ENCODE peak calls at places on chromosomes 4 and X, in six cellular contexts. C is GM12878, Z is K562, Q is SK-N-SH, R is HCT116, S is HepG2. A is an unnamed sample.

GRCh38 chr4:153112071-153112460 is 92.2 kb upstream of the TRIM2 start:
- DNase-seq in C (no peak), Z (no peak), Q (no peak), R (no peak), S (no peak), A (no peak)

GRCh38 chrX:13689519-13690211 is 737 bp downstream of the RAB9A start:
- DNase-seq in C (no peak), Z (no peak), Q (no peak), R (no peak), S (no peak), A (no peak)

GRCh38 chr4:42399393-42399792 is 2.1 kb downstream of the SHISA3 start:
- DNase-seq in C (no peak), Z (no peak), Q (no peak), R (no peak), S (no peak), A (no peak)

GRCh38 chr4:125693233-125693632 is 378.5 kb downstream of the FAT4 start:
- DNase-seq in C (no peak), Z (no peak), Q (no peak), R (no peak), S (no peak), A (no peak)

GRCh38 chr4:87313756-87314155 is 8.9 kb downstream of the HSD17B13 start:
- DNase-seq in C (no peak), Z (no peak), Q (no peak), R (no peak), S (no peak), A (no peak)

GRCh38 chr4:169682360-169683047 is 62.1 kb downstream of the CLCN3 start:
- DNase-seq in C (no peak), Z (no peak), Q (no peak), R (no peak), S (no peak), A (no peak)

GRCh38 chr4:145614235-145614615 is 5.0 kb upstream of the MMAA start:
- DNase-seq in C (no peak), Z (no peak), Q (no peak), R (no peak), S (no peak), A (no peak)

GRCh38 chr4:173182403-173182802 is 13.8 kb downstream of the GALNT7 start:
- DNase-seq in C (no peak), Z (no peak), Q (no peak), R (peak), S (no peak), A (no peak)

GRCh38 chr4:6354119-6354518 is 84.5 kb downstream of the WFS1 start:
- DNase-seq in C (no peak), Z (no peak), Q (no peak), R (no peak), S (no peak), A (no peak)

GRCh38 chrX:3779546-3779945 is 66.1 kb upstream of the PRKX start:
- DNase-seq in C (no peak), Z (no peak), Q (no peak), R (no peak), S (no peak), A (no peak)
- TF ChIP-seq SIN3A in C (no peak), Z (no peak), Q (no peak), R (no peak), S (no peak), A (no peak)

GRCh38 chrX:17654116-17654515 is 83.2 kb upstream of the SCML1 start:
- DNase-seq in C (no peak), Z (no peak), Q (no peak), R (no peak), S (no peak), A (no peak)
- TF ChIP-seq REST in C (no peak), Z (no peak), Q (no peak), R (no peak), S (no peak), A (no peak)

GRCh38 chrX:103756736-103757135 is 19.9 kb upstream of the PLP1 start:
- DNase-seq in C (no peak), Z (no peak), Q (no peak), R (no peak), S (no peak), A (no peak)

GRCh38 chrX:103754401-103754800 is 22.2 kb upstream of the PLP1 start:
- DNase-seq in C (no peak), Z (no peak), Q (peak), R (no peak), S (no peak), A (no peak)

DNA sequence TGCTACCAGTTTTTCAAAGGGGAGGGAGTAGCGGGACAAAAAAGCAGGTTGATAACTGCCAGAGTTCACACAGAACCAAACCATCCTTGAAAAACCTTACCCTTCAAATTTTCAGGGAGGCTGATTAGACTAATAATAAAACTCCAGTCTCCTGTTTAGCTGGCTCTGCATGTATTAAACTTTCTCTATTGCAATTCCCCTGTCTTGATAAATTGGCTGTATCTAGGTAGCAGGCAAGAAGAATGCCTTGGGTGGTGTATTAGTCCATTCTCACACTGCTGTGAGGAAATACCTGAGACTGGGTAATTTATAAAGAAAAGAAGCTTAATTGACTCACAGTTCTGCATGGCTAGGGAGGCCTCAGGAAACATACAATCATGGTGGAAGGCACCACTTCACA is 18.1 kb upstream of the PLP1 start:
- DNase-seq in C (no peak), Z (no peak), Q (no peak), R (no peak), S (no peak), A (no peak)
- TF ChIP-seq SIN3A in C (no peak), Z (no peak), Q (no peak), R (no peak), S (no peak), A (no peak)

GRCh38 chr4:151157543-151157942 is 58.1 kb downstream of the RPS3A start:
- DNase-seq in C (no peak), Z (no peak), Q (no peak), R (no peak), S (no peak), A (no peak)
- TF ChIP-seq REST in C (no peak), Z (no peak), Q (no peak), R (no peak), S (no peak), A (no peak)

DNA sequence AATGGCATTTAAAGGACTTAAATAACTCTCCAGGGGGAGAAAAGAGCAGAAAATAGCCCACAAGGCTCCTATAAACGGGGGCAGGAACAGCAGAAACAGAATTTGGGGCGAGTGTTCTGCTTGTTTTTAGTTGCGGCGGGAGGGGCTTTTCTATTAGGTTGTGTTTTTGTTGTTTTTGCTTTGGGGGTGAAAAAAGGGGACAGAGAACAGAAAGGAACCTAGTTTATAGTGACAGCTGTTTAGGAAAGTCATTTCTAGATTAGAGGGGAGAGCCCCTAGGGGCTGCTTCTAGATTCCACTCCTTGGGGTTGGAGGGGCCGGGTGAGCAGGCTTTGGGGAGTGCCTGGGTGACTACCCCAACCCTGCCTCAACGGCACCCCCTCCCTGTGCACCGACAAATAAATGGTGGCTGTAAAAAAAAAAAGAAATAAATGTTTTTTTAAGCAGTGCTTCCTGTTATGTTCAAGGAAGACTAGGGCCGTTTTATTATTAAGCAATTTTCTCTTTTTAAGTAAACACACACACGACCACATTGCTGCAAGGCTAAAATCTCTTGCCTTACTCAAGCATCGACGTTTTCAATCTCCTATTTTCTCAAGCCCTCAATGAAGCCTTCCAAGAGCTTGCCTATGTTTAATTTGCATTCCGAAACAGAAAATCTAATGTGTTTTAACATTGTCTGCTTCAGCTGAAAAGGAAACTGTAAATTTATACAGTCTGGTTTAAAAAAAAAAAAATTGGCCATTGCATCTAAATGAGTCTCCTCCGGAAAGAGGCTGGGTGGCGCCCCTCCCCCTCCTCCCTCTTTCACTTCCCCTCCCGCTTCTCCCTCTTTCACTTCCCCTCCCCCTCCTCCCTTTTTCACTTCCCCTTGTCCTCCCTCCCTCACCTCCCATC is 123.3 kb upstream of the TBL1X start:
- DNase-seq in C (peak), Z (peak), Q (peak), R (no peak), S (no peak), A (no peak)
- TF ChIP-seq SIN3A in C (no peak), Z (no peak), Q (no peak), R (no peak), S (no peak), A (no peak)

DNA sequence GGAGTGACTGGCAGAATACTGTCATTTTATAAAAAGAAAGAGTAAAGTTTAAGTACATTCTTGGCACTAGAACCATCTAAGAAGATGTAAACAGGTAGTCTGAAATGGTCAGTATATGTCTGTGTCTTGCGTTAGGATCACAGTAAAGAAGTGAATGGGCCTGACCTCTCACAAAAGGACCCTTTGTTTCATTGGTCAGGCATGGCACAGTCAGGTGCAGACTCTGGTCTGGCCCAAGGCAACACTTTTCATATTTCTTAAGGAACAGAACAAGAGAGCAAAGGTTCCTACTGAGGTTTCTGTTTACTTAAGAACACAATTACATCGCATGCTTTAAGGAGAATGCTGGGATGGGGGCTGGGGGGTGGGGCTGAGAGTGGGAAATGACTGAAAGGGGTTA is 48.1 kb downstream of the RPGR start:
- DNase-seq in C (no peak), Z (no peak), Q (no peak), R (no peak), S (peak), A (no peak)
- TF ChIP-seq REST in C (no peak), Z (no peak), Q (no peak), R (no peak), S (no peak), A (no peak)

A was measured in Panc1.